ENCODE peak calls at places on chromosomes 2 and 18, in seven cellular contexts. Q is BE2C; M is CD4-positive, alpha-beta T cell; P is thoracic aorta; O is esophagus squamous epithelium; W is Caco-2; D is spleen. T is an unnamed sample.

GRCh38 chr2:50346586-50347351 is 685.2 kb downstream of the NRXN1 start:
- DNase-seq in Q (no peak), M (no peak), P (no peak), O (no peak), W (no peak), D (peak; percentile 43), T (no peak)

GRCh38 chr2:72270556-72271275 is 123.1 kb upstream of the CYP26B1 start:
- DNase-seq in Q (no peak), M (no peak), P (no peak), O (no peak), W (no peak), D (no peak), T (no peak)

GRCh38 chr2:213036836-213037235 is 114.6 kb downstream of the IKZF2 start:
- DNase-seq in Q (no peak), M (no peak), P (no peak), O (no peak), W (no peak), D (no peak), T (no peak)

GRCh38 chr2:38947241-38948239 is 57.9 kb downstream of the ARHGEF33 start:
- DNase-seq in Q (peak; percentile 83), M (peak; percentile 43), P (peak; percentile 52), O (no peak), W (peak; percentile 81), D (peak; percentile 77), T (peak; percentile 65)

GRCh38 chr2:70608373-70608772 is 54.7 kb upstream of the TGFA start:
- DNase-seq in Q (no peak), M (no peak), P (no peak), O (no peak), W (no peak), D (no peak), T (no peak)

GRCh38 chr2:195695002-195695631 is 38.1 kb downstream of the SLC39A10 start:
- DNase-seq in Q (no peak), M (no peak), P (no peak), O (no peak), W (no peak), D (no peak), T (no peak)

GRCh38 chr2:73260338-73260984 is 23.8 kb downstream of the FBXO41 start:
- DNase-seq in Q (peak; percentile 54), M (no peak), P (no peak), O (no peak), W (peak; percentile 71), D (no peak), T (peak; percentile 71)

GRCh38 chr2:71530246-71530986 is 77.1 kb downstream of the DYSF start:
- DNase-seq in Q (no peak), M (no peak), P (no peak), O (no peak), W (no peak), D (no peak), T (no peak)

GRCh38 chr2:170973225-170973491 is 44.1 kb downstream of the GORASP2 start:
- DNase-seq in Q (no peak), M (no peak), P (no peak), O (no peak), W (no peak), D (no peak), T (no peak)

GRCh38 chr2:71521436-71521950 is 68.1 kb downstream of the DYSF start:
- DNase-seq in Q (no peak), M (no peak), P (no peak), O (no peak), W (no peak), D (no peak), T (no peak)

GRCh38 chr18:57429607-57430165 is 5.5 kb upstream of the ONECUT2 start:
- DNase-seq in Q (no peak), M (no peak), P (no peak), O (no peak), W (no peak), D (no peak), T (no peak)
- H3K27me3 ChIP-seq in Q (peaks cover 65% of the 10 kb centered on the region), M (peaks cover 96% of the 10 kb centered on the region), P (peaks cover 58% of the 10 kb centered on the region), O (peaks cover 59% of the 10 kb centered on the region), W (no peaks in the 10 kb centered on the region), D (peaks cover 17% of the 10 kb centered on the region), T (peaks cover 99% of the 10 kb centered on the region)

GRCh38 chr2:44880125-44880483 is 61.4 kb upstream of the SIX3 start:
- DNase-seq in Q (no peak), M (no peak), P (no peak), O (no peak), W (no peak), D (no peak), T (no peak)
- H3K27me3 ChIP-seq in Q (no peaks in the 10 kb centered on the region), M (peaks cover 13% of the 10 kb centered on the region), P (no peaks in the 10 kb centered on the region), O (no peaks in the 10 kb centered on the region), W (no peaks in the 10 kb centered on the region), D (no peaks in the 10 kb centered on the region), T (peaks cover 7% of the 10 kb centered on the region)

DNA sequence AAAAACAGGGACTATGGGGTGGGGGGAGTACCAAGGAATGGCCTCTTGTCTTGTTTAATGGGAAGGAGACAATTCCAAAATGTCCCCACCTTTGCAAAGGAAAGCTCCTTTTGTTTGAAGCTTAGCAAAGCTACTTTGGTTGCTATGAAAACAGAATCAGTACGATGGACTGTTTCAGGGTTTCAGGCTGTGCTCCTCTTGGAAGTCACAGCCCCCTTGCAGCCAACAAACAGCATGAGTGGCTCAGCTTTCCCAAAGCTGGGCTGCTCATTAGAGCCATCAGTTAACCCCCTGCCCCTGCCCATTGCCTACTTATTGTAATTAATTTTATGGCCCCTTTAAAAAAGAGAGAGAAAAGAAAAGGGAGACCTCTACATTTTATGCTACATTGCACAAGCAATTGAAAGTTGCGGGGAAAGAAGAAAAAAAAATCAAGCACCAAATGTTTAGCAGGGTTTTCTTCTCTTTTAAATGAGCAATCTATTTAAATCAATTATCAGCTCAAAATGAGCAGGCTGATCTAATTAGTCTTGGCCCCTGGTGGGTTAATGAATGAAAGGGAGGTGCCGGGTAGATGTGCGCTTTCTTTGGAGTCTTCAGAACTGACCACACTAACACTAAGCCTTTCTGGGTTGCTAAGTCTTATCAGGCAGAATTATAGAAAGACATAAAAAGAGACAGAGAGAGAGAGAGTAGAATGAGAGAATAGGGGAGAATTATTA is 284.8 kb downstream of the INSIG2 start:
- DNase-seq in Q (no peak), M (no peak), P (no peak), O (no peak), W (no peak), D (no peak), T (no peak)
- H3K27me3 ChIP-seq in Q (no peaks in the 10 kb centered on the region), M (peaks cover under 1% of the 10 kb centered on the region), P (no peaks in the 10 kb centered on the region), O (no peaks in the 10 kb centered on the region), W (no peaks in the 10 kb centered on the region), D (no peaks in the 10 kb centered on the region), T (no peaks in the 10 kb centered on the region)

DNA sequence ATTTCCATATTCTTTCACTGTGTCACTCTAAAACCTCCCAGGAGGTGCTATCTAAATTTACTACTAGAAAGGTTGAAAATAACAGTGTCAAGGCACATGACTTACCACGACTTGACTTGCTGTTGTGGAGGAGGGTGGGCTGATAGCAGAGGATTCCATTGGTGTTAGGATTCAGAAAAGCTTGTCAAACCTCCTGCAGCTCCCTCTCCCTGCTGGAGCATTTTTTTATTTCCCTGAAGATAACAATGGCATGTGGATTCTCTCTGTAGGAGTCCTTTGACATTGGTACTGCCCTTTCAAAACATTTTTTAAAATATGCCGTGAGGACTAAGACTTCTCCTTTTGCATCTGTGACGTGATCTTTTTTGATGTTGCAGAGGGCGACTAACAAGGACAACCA is 696.9 kb upstream of the GYPC start:
- DNase-seq in Q (no peak), M (no peak), P (no peak), O (no peak), W (no peak), D (no peak), T (no peak)
- H3K27me3 ChIP-seq in Q (no peaks in the 10 kb centered on the region), M (no peaks in the 10 kb centered on the region), P (no peaks in the 10 kb centered on the region), O (no peaks in the 10 kb centered on the region), W (no peaks in the 10 kb centered on the region), D (no peaks in the 10 kb centered on the region), T (no peaks in the 10 kb centered on the region)

GRCh38 chr2:111091811-111092211 is 28.9 kb upstream of the BCL2L11 start:
- DNase-seq in Q (no peak), M (no peak), P (no peak), O (no peak), W (no peak), D (no peak), T (no peak)
- H3K27me3 ChIP-seq in Q (no peaks in the 10 kb centered on the region), M (no peaks in the 10 kb centered on the region), P (no peaks in the 10 kb centered on the region), O (no peaks in the 10 kb centered on the region), W (no peaks in the 10 kb centered on the region), D (no peaks in the 10 kb centered on the region), T (no peaks in the 10 kb centered on the region)

GRCh38 chr2:217810275-217810674 is 192.5 kb downstream of the TNS1 start:
- DNase-seq in Q (no peak), M (no peak), P (no peak), O (no peak), W (no peak), D (no peak), T (no peak)
- H3K27me3 ChIP-seq in Q (no peaks in the 10 kb centered on the region), M (no peaks in the 10 kb centered on the region), P (no peaks in the 10 kb centered on the region), O (no peaks in the 10 kb centered on the region), W (no peaks in the 10 kb centered on the region), D (no peaks in the 10 kb centered on the region), T (no peaks in the 10 kb centered on the region)

GRCh38 chr2:510839-511238 is 166.4 kb downstream of the TMEM18 start:
- DNase-seq in Q (no peak), M (no peak), P (no peak), O (no peak), W (no peak), D (no peak), T (no peak)
- H3K27me3 ChIP-seq in Q (no peaks in the 10 kb centered on the region), M (no peaks in the 10 kb centered on the region), P (no peaks in the 10 kb centered on the region), O (no peaks in the 10 kb centered on the region), W (no peaks in the 10 kb centered on the region), D (no peaks in the 10 kb centered on the region), T (no peaks in the 10 kb centered on the region)

GRCh38 chr2:16411788-16412187 is 253.8 kb downstream of the CYRIA start:
- DNase-seq in Q (peak; percentile 99), M (no peak), P (no peak), O (no peak), W (no peak), D (no peak), T (no peak)

GRCh38 chr2:16412321-16413030 is 253.2 kb downstream of the CYRIA start:
- DNase-seq in Q (peak; percentile 91), M (no peak), P (no peak), O (no peak), W (no peak), D (no peak), T (no peak)

GRCh38 chr2:16416651-16417050 is 249.0 kb downstream of the CYRIA start:
- DNase-seq in Q (peak; percentile 92), M (no peak), P (no peak), O (no peak), W (no peak), D (no peak), T (no peak)

GRCh38 chr2:16413947-16414346 is 251.7 kb downstream of the CYRIA start:
- DNase-seq in Q (peak; percentile 94), M (no peak), P (no peak), O (no peak), W (no peak), D (no peak), T (no peak)

DNA sequence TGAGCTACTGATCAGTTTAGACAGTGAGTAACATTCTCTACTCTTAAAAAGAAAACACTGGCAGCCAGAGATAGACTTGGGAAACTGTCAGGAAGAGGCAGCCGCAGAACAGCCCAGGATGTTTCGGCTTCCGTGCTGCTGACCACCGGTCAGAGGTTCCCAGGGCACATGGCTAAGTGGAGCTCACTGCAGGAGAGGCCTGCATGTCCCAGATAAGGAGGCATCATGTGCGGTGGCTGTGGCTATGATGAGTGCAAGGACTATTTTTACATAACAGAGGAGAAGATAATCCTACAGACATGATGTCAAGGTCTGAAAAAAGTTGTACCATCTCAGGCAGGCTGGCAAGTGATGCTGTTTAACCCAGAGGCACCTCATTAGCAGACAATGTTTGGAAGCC is 252.4 kb downstream of the CYRIA start:
- DNase-seq in Q (peak; percentile 100), M (no peak), P (no peak), O (no peak), W (no peak), D (no peak), T (no peak)
- H3K27me3 ChIP-seq in Q (peaks cover 11% of the 10 kb centered on the region), M (no peaks in the 10 kb centered on the region), P (no peaks in the 10 kb centered on the region), O (no peaks in the 10 kb centered on the region), W (no peaks in the 10 kb centered on the region), D (no peaks in the 10 kb centered on the region), T (no peaks in the 10 kb centered on the region)